ENCODE peak calls at places on chromosomes 3 and 15, in four cellular contexts. One of them, this sample, is unnamed.

GRCh38 chr3:59264366-59264765 is 214.5 kb upstream of the CFAP20DC start:
- DNase-seq in heart left ventricle: no peak
- DNase-seq in left ventricle myocardium inferior: no peak
- DNase-seq in K562: no peak
- DNase-seq in this sample: no peak

GRCh38 chr3:66485291-66485968 is 15.4 kb downstream of the LRIG1 start:
- DNase-seq in heart left ventricle: no peak
- DNase-seq in left ventricle myocardium inferior: no peak
- DNase-seq in K562: no peak
- DNase-seq in this sample: no peak

GRCh38 chr3:183378951-183379350 is 49.5 kb downstream of the MCF2L2 start:
- DNase-seq in heart left ventricle: no peak
- DNase-seq in left ventricle myocardium inferior: no peak
- DNase-seq in K562: no peak
- DNase-seq in this sample: no peak

GRCh38 chr3:169764164-169764452 is 752 bp downstream of the TERC start:
- DNase-seq in heart left ventricle: no peak
- DNase-seq in left ventricle myocardium inferior: no peak
- DNase-seq in K562: no peak
- DNase-seq in this sample: peak; percentile 81

GRCh38 chr15:62324382-62324781 is 159.3 kb upstream of the C2CD4B start:
- DNase-seq in heart left ventricle: no peak
- DNase-seq in left ventricle myocardium inferior: no peak
- DNase-seq in K562: no peak
- DNase-seq in this sample: no peak

GRCh38 chr3:126028096-126028495 is 55.8 kb downstream of the SLC41A3 start:
- DNase-seq in heart left ventricle: no peak
- DNase-seq in left ventricle myocardium inferior: no peak
- DNase-seq in K562: no peak
- DNase-seq in this sample: no peak

GRCh38 chr3:10205461-10206165 is 40.9 kb downstream of the IRAK2 start:
- DNase-seq in heart left ventricle: peak; percentile 44
- DNase-seq in left ventricle myocardium inferior: no peak
- DNase-seq in K562: no peak
- DNase-seq in this sample: no peak

GRCh38 chr3:49410102-49410843 is 1.5 kb downstream of the RHOA start:
- DNase-seq in heart left ventricle: no peak
- DNase-seq in left ventricle myocardium inferior: no peak
- DNase-seq in K562: no peak
- DNase-seq in this sample: no peak

GRCh38 chr3:138418556-138419206 is 15.7 kb upstream of the ESYT3 start:
- DNase-seq in heart left ventricle: no peak
- DNase-seq in left ventricle myocardium inferior: no peak
- DNase-seq in K562: no peak
- DNase-seq in this sample: no peak

GRCh38 chr15:88769161-88769971 is 33.9 kb upstream of the ACAN start:
- DNase-seq in heart left ventricle: no peak
- DNase-seq in left ventricle myocardium inferior: no peak
- DNase-seq in K562: no peak
- DNase-seq in this sample: peak; percentile 27

GRCh38 chr3:101066776-101067175 is 73.6 kb upstream of the ABI3BP start:
- DNase-seq in heart left ventricle: no peak
- DNase-seq in left ventricle myocardium inferior: no peak
- DNase-seq in K562: no peak
- DNase-seq in this sample: no peak

GRCh38 chr3:123656691-123657090 is 71.8 kb upstream of the HACD2 start:
- DNase-seq in heart left ventricle: no peak
- DNase-seq in left ventricle myocardium inferior: no peak
- DNase-seq in K562: peak; percentile 28
- DNase-seq in this sample: no peak
- TF ChIP-seq CTCF in heart left ventricle: no peak
- TF ChIP-seq CTCF in left ventricle myocardium inferior: no peak
- TF ChIP-seq CTCF in K562: peak; percentile 32
- TF ChIP-seq CTCF in this sample: no peak

GRCh38 chr15:72473670-72474465 is at the start of gene ARIH1:
- DNase-seq in heart left ventricle: peak; percentile 99
- DNase-seq in left ventricle myocardium inferior: peak; percentile 97
- DNase-seq in K562: peak; percentile 89
- DNase-seq in this sample: peak; percentile 97

GRCh38 chr15:72475674-72476073 is 1.5 kb downstream of the ARIH1 start:
- DNase-seq in heart left ventricle: no peak
- DNase-seq in left ventricle myocardium inferior: no peak
- DNase-seq in K562: no peak
- DNase-seq in this sample: no peak

GRCh38 chr15:72474466-72474911 is 359 bp downstream of the ARIH1 start:
- DNase-seq in heart left ventricle: peak; percentile 73
- DNase-seq in left ventricle myocardium inferior: no peak
- DNase-seq in K562: peak; percentile 39
- DNase-seq in this sample: no peak

GRCh38 chr15:72474912-72475601 is 927 bp downstream of the ARIH1 start:
- DNase-seq in heart left ventricle: peak; percentile 85
- DNase-seq in left ventricle myocardium inferior: peak; percentile 78
- DNase-seq in K562: peak; percentile 54
- DNase-seq in this sample: peak; percentile 79

DNA sequence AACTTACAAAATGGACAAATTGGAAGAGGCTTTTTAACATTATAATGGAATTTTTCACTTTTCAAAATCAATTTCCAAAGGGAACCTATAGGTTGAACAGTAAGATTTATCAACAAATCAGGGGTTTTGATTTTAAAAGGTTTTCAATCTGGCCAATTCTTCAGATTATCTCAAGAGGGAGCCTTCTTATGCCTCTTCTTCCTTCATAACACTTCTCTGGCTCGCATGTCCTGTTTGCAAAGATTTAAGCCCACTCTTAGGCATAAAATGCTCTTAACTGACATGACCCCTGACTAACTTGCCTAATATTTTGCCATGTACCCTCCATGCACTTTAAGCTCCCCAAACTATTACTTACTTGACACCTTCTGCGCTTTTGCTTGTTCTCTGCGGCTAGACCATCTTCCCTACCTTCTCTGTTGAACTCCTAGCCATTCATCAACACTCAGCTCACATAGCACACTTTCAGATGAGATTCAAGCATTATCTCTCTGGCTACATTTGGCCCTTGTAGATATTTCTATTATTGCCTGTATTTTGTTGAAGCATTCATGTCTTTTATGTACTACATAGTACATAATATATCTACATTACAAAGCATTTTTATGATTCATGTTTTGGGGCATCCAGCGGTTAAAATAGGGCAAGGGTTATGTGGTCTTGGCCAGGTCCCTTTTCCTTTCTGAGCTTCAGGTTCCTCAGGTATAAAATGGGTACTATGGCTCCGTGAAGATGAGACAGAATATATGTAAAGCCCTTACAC is 1.0 kb upstream of the ARIH1 start:
- DNase-seq in heart left ventricle: no peak
- DNase-seq in left ventricle myocardium inferior: no peak
- DNase-seq in K562: no peak
- DNase-seq in this sample: no peak
- TF ChIP-seq CTCF in heart left ventricle: no peak
- TF ChIP-seq CTCF in left ventricle myocardium inferior: no peak
- TF ChIP-seq CTCF in K562: no peak
- TF ChIP-seq CTCF in this sample: no peak

DNA sequence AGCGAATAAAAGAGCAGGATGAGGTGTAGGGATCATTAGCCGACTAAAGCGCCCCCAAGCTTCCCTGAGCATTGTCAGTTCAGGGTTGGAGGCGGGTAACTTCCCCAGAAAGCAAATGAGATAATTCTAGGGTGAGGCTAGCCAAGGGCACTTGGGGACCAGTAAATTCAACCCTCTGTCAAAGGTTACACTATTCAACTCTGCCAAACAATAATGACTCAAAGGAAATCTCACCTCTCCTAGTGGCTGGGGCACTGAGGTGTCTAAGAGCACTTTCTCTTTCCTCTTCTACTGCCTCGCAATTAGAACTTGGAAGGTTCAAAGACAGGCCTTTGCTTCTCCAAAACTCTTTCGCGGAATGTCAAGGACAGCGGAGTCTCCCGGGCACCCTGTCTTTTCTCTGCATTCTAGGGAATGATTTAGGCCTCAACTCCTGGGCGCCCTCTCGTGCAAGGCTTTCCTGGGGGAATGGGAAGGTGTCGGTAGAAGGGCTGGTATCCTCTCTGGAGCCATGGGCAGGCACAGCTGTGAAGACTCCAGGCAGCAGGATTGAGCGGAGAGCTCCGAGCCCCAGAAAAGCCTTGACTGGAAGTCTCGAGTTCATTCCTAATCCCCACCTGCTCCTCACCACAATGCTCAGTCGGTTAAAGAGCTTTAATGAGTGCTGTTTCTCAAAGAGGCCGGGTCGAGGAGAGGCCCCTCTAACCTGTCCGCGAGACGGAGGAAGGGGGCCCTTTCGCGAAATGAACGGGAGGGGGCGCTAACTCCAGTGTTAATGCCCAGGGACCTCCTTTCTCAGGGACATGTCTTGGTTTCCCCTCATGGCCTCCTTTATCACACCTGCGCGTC is 21.9 kb downstream of the ZIC4 start:
- DNase-seq in heart left ventricle: no peak
- DNase-seq in left ventricle myocardium inferior: no peak
- DNase-seq in K562: peak; percentile 61
- DNase-seq in this sample: peak; percentile 54
- TF ChIP-seq CTCF in heart left ventricle: no peak
- TF ChIP-seq CTCF in left ventricle myocardium inferior: no peak
- TF ChIP-seq CTCF in K562: peak; percentile 56
- TF ChIP-seq CTCF in this sample: no peak

DNA sequence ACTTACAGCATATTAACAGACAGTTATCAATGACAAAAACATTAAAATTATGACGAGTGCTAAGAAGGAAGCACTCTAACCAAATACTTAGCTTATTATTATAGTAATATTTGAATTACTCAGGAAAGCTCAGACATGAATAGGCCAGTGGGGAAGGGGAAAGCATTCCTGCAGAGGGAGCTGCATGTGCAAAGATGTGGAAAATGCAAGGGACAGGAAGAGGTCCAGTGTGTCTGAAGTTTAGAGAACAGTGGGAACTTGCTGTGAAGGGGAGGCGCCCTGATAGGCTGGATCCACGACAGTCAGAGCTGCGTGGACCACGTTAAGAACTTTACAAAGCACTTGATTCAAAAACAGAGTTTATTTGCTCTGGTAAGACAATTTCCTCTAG is 1.2 kb upstream of the SPICE1 start:
- DNase-seq in heart left ventricle: no peak
- DNase-seq in left ventricle myocardium inferior: no peak
- DNase-seq in K562: no peak
- DNase-seq in this sample: peak; percentile 47
- TF ChIP-seq CTCF in heart left ventricle: no peak
- TF ChIP-seq CTCF in left ventricle myocardium inferior: no peak
- TF ChIP-seq CTCF in K562: no peak
- TF ChIP-seq CTCF in this sample: no peak